ENCODE peak calls at places on chromosome X, in six cellular contexts. B is HepG2, O is transverse colon, M is SK-N-SH, X is tibial nerve, W is sigmoid colon. H is an unnamed sample.

GRCh38 chrX:122565952-122566351 is 618.1 kb upstream of the GRIA3 start:
- DNase-seq in B (no peak), O (no peak), M (peak; percentile 22), X (no peak), W (no peak), H (no peak)

GRCh38 chrX:131792356-131792749 is 230.7 kb upstream of the STK26 start:
- DNase-seq in B (no peak), O (peak; percentile 94), M (peak; percentile 63), X (no peak), W (peak; percentile 96), H (peak; percentile 93)

GRCh38 chrX:16970977-16971376 is 24.5 kb downstream of the REPS2 start:
- DNase-seq in B (no peak), O (no peak), M (no peak), X (no peak), W (no peak), H (no peak)

GRCh38 chrX:102712216-102712966 is at the start of gene GPRASP2:
- DNase-seq in B (no peak), O (peak; percentile 38), M (peak; percentile 74), X (no peak), W (peak; percentile 81), H (peak; percentile 61)

GRCh38 chrX:46653482-46653881 is 79.9 kb downstream of the CHST7 start:
- DNase-seq in B (peak; percentile 3), O (no peak), M (peak; percentile 34), X (no peak), W (no peak), H (no peak)

GRCh38 chrX:134572816-134573682 is 85.2 kb downstream of the PLAC1 start:
- DNase-seq in B (no peak), O (no peak), M (no peak), X (no peak), W (no peak), H (no peak)

GRCh38 chrX:119041175-119041574 is 31.6 kb upstream of the CT47C1 start:
- DNase-seq in B (peak; percentile 73), O (peak; percentile 55), M (no peak), X (peak; percentile 44), W (peak; percentile 82), H (peak; percentile 63)

GRCh38 chrX:118745570-118745969 is 18.2 kb downstream of the IL13RA1 start:
- DNase-seq in B (no peak), O (no peak), M (no peak), X (no peak), W (no peak), H (no peak)

GRCh38 chrX:107154787-107155620 is 36.4 kb upstream of the RBM41 start:
- DNase-seq in B (peak; percentile 18), O (no peak), M (no peak), X (no peak), W (no peak), H (no peak)

GRCh38 chrX:50635811-50636365 is 165.3 kb upstream of the DGKK start:
- DNase-seq in B (no peak), O (no peak), M (peak; percentile 22), X (no peak), W (no peak), H (no peak)

GRCh38 chrX:65407157-65407626 is 127.4 kb downstream of the LAS1L start:
- DNase-seq in B (no peak), O (no peak), M (no peak), X (no peak), W (no peak), H (no peak)

GRCh38 chrX:139158256-139158655 is 372.3 kb upstream of the F9 start:
- DNase-seq in B (no peak), O (no peak), M (no peak), X (no peak), W (no peak), H (no peak)

GRCh38 chrX:10952619-10953018 is 158.5 kb upstream of the HCCS start:
- DNase-seq in B (no peak), O (no peak), M (no peak), X (no peak), W (no peak), H (no peak)

GRCh38 chrX:123189318-123189717 is 5.2 kb downstream of the GRIA3 start:
- DNase-seq in B (no peak), O (no peak), M (no peak), X (no peak), W (no peak), H (no peak)

GRCh38 chrX:16208601-16209000 is 41.3 kb downstream of the MAGEB17 start:
- DNase-seq in B (no peak), O (no peak), M (no peak), X (no peak), W (no peak), H (no peak)

GRCh38 chrX:128992107-128992971 is 531.0 kb downstream of the SMARCA1 start:
- DNase-seq in B (no peak), O (no peak), M (peak; percentile 9), X (no peak), W (no peak), H (no peak)

GRCh38 chrX:56805399-56805798 is 76.4 kb downstream of the NBDY start:
- DNase-seq in B (no peak), O (no peak), M (no peak), X (no peak), W (no peak), H (no peak)

GRCh38 chrX:105117621-105118020 is 102.9 kb downstream of the TEX13A start:
- DNase-seq in B (no peak), O (no peak), M (no peak), X (no peak), W (no peak), H (no peak)

GRCh38 chrX:72576161-72576896 is 3.7 kb upstream of the HDAC8 start:
- DNase-seq in B (peak; percentile 1), O (no peak), M (no peak), X (peak; percentile 4), W (no peak), H (no peak)

GRCh38 chrX:14073561-14073960 is 43.9 kb upstream of the GEMIN8 start:
- DNase-seq in B (no peak), O (no peak), M (no peak), X (no peak), W (no peak), H (no peak)

GRCh38 chrX:38452603-38453002 is 100.2 kb downstream of the OTC start:
- DNase-seq in B (no peak), O (no peak), M (no peak), X (no peak), W (no peak), H (no peak)

GRCh38 chrX:137031517-137032377 is 2.0 kb downstream of the GPR101 start:
- DNase-seq in B (no peak), O (peak; percentile 14), M (peak; percentile 72), X (no peak), W (no peak), H (no peak)

GRCh38 chrX:7164174-7164573 is 16.2 kb upstream of the PUDP start:
- DNase-seq in B (no peak), O (no peak), M (no peak), X (no peak), W (no peak), H (no peak)

GRCh38 chrX:97039363-97040029 is 155.8 kb downstream of the RPA4 start:
- DNase-seq in B (no peak), O (peak; percentile 48), M (no peak), X (peak; percentile 4), W (peak; percentile 57), H (peak; percentile 18)

DNA sequence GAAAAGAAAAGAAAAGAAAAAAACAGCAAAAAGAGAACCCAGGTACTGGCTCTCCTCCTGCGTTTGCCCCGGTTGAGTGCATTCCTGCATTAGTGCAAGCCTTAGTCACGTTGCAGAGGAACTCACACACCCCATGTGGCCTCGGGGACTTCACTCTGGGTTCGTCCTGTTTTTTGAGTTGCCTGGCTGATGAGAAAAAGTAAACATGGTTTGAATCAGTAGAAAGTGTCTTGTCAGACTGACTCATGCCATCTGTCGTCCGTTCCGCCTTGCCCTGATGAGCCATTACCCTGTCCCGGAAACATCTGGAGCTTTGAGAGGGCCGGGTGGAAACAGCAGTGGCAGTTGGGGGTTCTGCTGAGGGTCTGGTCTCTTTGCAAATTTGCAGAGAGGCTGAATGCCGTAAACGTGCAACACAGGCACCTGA is 16.3 kb downstream of the CD99 start:
- DNase-seq in B (peak; percentile 84), O (peak; percentile 57), M (peak; percentile 67), X (peak; percentile 64), W (peak; percentile 76), H (peak; percentile 11)
- TF ChIP-seq EP300 in B (no peak), O (peak; percentile 21), M (peak; percentile 49), X (no peak), W (no peak), H (no peak)

GRCh38 chrX:40433160-40433559 is 147.6 kb upstream of the ATP6AP2 start:
- DNase-seq in B (peak; percentile 46), O (no peak), M (no peak), X (no peak), W (no peak), H (no peak)

GRCh38 chrX:40439625-40440532 is 140.9 kb upstream of the ATP6AP2 start:
- DNase-seq in B (no peak), O (no peak), M (no peak), X (no peak), W (no peak), H (no peak)

GRCh38 chrX:40437348-40437747 is 143.4 kb upstream of the ATP6AP2 start:
- DNase-seq in B (no peak), O (no peak), M (no peak), X (no peak), W (no peak), H (no peak)

GRCh38 chrX:40434443-40434842 is 146.3 kb upstream of the ATP6AP2 start:
- DNase-seq in B (no peak), O (no peak), M (no peak), X (no peak), W (no peak), H (no peak)

GRCh38 chrX:40434947-40435346 is 145.8 kb upstream of the ATP6AP2 start:
- DNase-seq in B (no peak), O (no peak), M (peak; percentile 51), X (peak; percentile 5), W (no peak), H (peak; percentile 50)
- TF ChIP-seq EP300 in B (no peak), O (no peak), M (peak; percentile 72), X (no peak), W (no peak), H (no peak)

DNA sequence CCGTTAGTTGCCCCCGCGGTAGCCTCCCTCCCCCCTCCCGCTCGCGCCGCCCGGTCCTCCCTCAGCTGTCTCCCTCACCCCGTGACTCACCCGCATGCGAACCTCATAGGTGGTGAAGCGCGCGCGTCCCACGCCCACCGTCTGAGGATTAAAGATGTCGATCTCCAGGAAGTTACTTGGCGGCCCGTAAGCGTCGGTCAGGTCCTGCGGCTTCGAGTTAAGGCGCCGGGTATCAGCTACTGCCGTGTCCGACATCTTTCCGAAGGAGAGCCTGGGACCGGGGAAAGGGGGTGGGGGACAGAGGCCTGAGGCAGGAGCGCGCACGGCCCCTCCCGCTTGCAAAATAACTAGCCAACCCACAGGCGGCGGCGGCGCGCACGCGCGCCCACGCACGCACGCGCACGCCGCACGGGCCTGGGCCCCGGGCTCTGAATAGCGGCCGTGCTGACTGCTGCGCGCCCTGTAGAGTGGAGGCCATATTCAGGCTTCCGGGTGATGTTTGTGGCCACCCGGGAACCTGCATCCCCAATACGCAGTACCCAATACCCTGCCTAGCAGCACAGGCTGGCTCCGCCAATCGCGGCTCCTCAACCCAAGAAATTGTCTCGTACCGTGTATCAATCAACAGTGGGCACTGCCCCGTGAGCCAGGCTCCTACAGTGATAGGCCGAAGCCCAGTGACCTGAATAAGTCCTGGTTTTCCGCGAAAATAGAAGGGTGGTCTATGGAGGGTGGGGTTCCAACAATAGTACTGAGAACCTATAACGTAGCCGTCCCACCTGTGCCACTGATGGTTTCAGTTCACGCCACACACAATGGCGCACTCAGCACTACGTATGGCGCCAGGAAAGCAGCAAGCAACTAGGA is at the start of gene SNX12:
- DNase-seq in B (peak; percentile 88), O (peak; percentile 91), M (peak; percentile 88), X (peak; percentile 87), W (peak; percentile 96), H (peak; percentile 90)
- TF ChIP-seq EP300 in B (no peak), O (no peak), M (no peak), X (no peak), W (no peak), H (no peak)

GRCh38 chrX:149818652-149819051 is 36.9 kb downstream of the MAGEA9 start:
- DNase-seq in B (no peak), O (no peak), M (no peak), X (no peak), W (no peak), H (no peak)
- TF ChIP-seq EP300 in B (no peak), O (no peak), M (no peak), X (no peak), W (no peak), H (no peak)